ENCODE peak calls at places on chromosomes 11 and 22, in nine cellular contexts. S is cardiac muscle cell, Q is GM10248, J is AG09309, O is BE2C, M is IMR-90, L is Panc1, W is brain microvascular endothelial cell, X is bronchial epithelial cell. U is an unnamed sample.

GRCh38 chr11:18368236-18368635 is 26.1 kb upstream of the LDHA start:
- DNase-seq in S (no peak), Q (no peak), J (no peak), O (no peak), M (peak), L (no peak), W (peak), X (peak), U (no peak)

GRCh38 chr22:16387088-16387487 is 205.5 kb downstream of the CCT8L2 start:
- DNase-seq in S (no peak), Q (no peak), J (no peak), O (no peak), M (no peak), L (no peak), W (no peak), X (no peak), U (no peak)

GRCh38 chr22:19708323-19709011 is 5.8 kb upstream of the SEPTIN5 start:
- DNase-seq in S (no peak), Q (no peak), J (no peak), O (no peak), M (no peak), L (no peak), W (no peak), X (no peak), U (no peak)

GRCh38 chr11:83044958-83045712 is 26.6 kb downstream of the RAB30 start:
- DNase-seq in S (no peak), Q (peak), J (peak), O (no peak), M (peak), L (peak), W (peak), X (peak), U (no peak)

GRCh38 chr11:35786918-35787557 is 124.5 kb downstream of the TRIM44 start:
- DNase-seq in S (peak), Q (no peak), J (no peak), O (no peak), M (peak), L (no peak), W (peak), X (no peak), U (no peak)

GRCh38 chr22:44538071-44538470 is 40.0 kb upstream of the RTL6 start:
- DNase-seq in S (no peak), Q (no peak), J (no peak), O (no peak), M (peak), L (no peak), W (no peak), X (peak), U (no peak)

GRCh38 chr11:103608566-103608965 is 427.9 kb upstream of the DDI1 start:
- DNase-seq in S (no peak), Q (no peak), J (no peak), O (no peak), M (peak), L (no peak), W (peak), X (peak), U (no peak)

GRCh38 chr11:108289699-108290098 is 66.8 kb downstream of the ATM start:
- DNase-seq in S (no peak), Q (no peak), J (no peak), O (no peak), M (no peak), L (no peak), W (no peak), X (no peak), U (no peak)

GRCh38 chr22:42792453-42792908 is 64.6 kb downstream of the ARFGAP3 start:
- DNase-seq in S (no peak), Q (no peak), J (no peak), O (no peak), M (no peak), L (no peak), W (no peak), X (no peak), U (no peak)

GRCh38 chr11:62931501-62932278 is 10.5 kb upstream of the CHRM1 start:
- DNase-seq in S (no peak), Q (no peak), J (no peak), O (no peak), M (no peak), L (no peak), W (no peak), X (no peak), U (no peak)

GRCh38 chr11:67269401-67270255 is 3.4 kb downstream of the GRK2 start:
- DNase-seq in S (no peak), Q (no peak), J (no peak), O (no peak), M (no peak), L (no peak), W (no peak), X (no peak), U (no peak)

GRCh38 chr11:124707813-124708212 is 31.9 kb upstream of the NRGN start:
- DNase-seq in S (no peak), Q (no peak), J (no peak), O (no peak), M (no peak), L (no peak), W (no peak), X (no peak), U (no peak)

GRCh38 chr11:77170107-77170506 is 42.1 kb downstream of the MYO7A start:
- DNase-seq in S (peak), Q (no peak), J (no peak), O (no peak), M (no peak), L (no peak), W (no peak), X (peak), U (no peak)

GRCh38 chr22:42283288-42284229 is 13.1 kb upstream of the TCF20 start:
- DNase-seq in S (peak), Q (no peak), J (no peak), O (peak), M (no peak), L (no peak), W (no peak), X (no peak), U (no peak)

GRCh38 chr11:111911563-111912401 is at the start of gene CRYAB:
- DNase-seq in S (peak), Q (no peak), J (peak), O (no peak), M (peak), L (no peak), W (peak), X (peak), U (no peak)

GRCh38 chr11:28529540-28530410 is 421.6 kb downstream of the METTL15 start:
- DNase-seq in S (peak), Q (peak), J (peak), O (peak), M (peak), L (no peak), W (peak), X (peak), U (no peak)

GRCh38 chr11:29208117-29208516 is 808.7 kb downstream of the KCNA4 start:
- DNase-seq in S (no peak), Q (no peak), J (no peak), O (no peak), M (peak), L (no peak), W (no peak), X (no peak), U (no peak)

GRCh38 chr11:126115820-126116319 is 53.2 kb upstream of the CDON start:
- DNase-seq in S (no peak), Q (no peak), J (peak), O (peak), M (peak), L (peak), W (peak), X (peak), U (peak)

GRCh38 chr11:80048513-80048912 is 607.7 kb upstream of the TENM4 start:
- DNase-seq in S (no peak), Q (no peak), J (no peak), O (no peak), M (no peak), L (no peak), W (no peak), X (no peak), U (no peak)

GRCh38 chr11:19225123-19225522 is 15.6 kb downstream of the E2F8 start:
- DNase-seq in S (no peak), Q (no peak), J (no peak), O (no peak), M (no peak), L (no peak), W (no peak), X (no peak), U (no peak)

GRCh38 chr11:116691779-116692178 is 81.0 kb downstream of the BUD13 start:
- DNase-seq in S (peak), Q (peak), J (no peak), O (peak), M (peak), L (peak), W (peak), X (peak), U (peak)

GRCh38 chr11:57406337-57406904 is 16.0 kb upstream of the PRG2 start:
- DNase-seq in S (no peak), Q (peak), J (no peak), O (no peak), M (peak), L (no peak), W (no peak), X (peak), U (no peak)

GRCh38 chr11:29321293-29322132 is 695.3 kb downstream of the KCNA4 start:
- DNase-seq in S (no peak), Q (no peak), J (no peak), O (no peak), M (peak), L (no peak), W (peak), X (peak), U (no peak)

GRCh38 chr11:75425422-75425821 is 7.6 kb downstream of the KLHL35 start:
- DNase-seq in S (peak), Q (no peak), J (no peak), O (no peak), M (no peak), L (no peak), W (no peak), X (no peak), U (no peak)

GRCh38 chr11:112630496-112630895 is 330.7 kb upstream of the NCAM1 start:
- DNase-seq in S (no peak), Q (no peak), J (no peak), O (no peak), M (no peak), L (no peak), W (no peak), X (no peak), U (no peak)

GRCh38 chr11:108733479-108734116 is 68.7 kb downstream of the DDX10 start:
- DNase-seq in S (no peak), Q (peak), J (no peak), O (no peak), M (peak), L (no peak), W (peak), X (peak), U (no peak)

GRCh38 chr11:86621854-86622253 is 50.6 kb downstream of the ME3 start:
- DNase-seq in S (no peak), Q (no peak), J (no peak), O (no peak), M (no peak), L (no peak), W (no peak), X (no peak), U (no peak)

GRCh38 chr11:120950880-120951279 is 73.0 kb upstream of the TBCEL start:
- DNase-seq in S (no peak), Q (no peak), J (no peak), O (no peak), M (no peak), L (no peak), W (no peak), X (no peak), U (no peak)

GRCh38 chr11:70241709-70242108 is 28.8 kb upstream of the PPFIA1 start:
- DNase-seq in S (no peak), Q (no peak), J (no peak), O (no peak), M (no peak), L (no peak), W (no peak), X (no peak), U (no peak)

GRCh38 chr11:78085972-78086371 is 6.3 kb upstream of the NDUFC2 start:
- DNase-seq in S (no peak), Q (no peak), J (no peak), O (no peak), M (no peak), L (no peak), W (no peak), X (no peak), U (no peak)

GRCh38 chr22:24419480-24419860 is 7.9 kb upstream of the ADORA2A start:
- DNase-seq in S (no peak), Q (no peak), J (no peak), O (no peak), M (no peak), L (no peak), W (no peak), X (no peak), U (no peak)

GRCh38 chr11:119689318-119689717 is 39.7 kb downstream of the NECTIN1 start:
- DNase-seq in S (no peak), Q (no peak), J (no peak), O (no peak), M (no peak), L (no peak), W (no peak), X (no peak), U (no peak)

GRCh38 chr11:34128824-34129223 is 23.4 kb downstream of the NAT10 start:
- DNase-seq in S (no peak), Q (no peak), J (no peak), O (no peak), M (no peak), L (no peak), W (no peak), X (no peak), U (no peak)

GRCh38 chr11:598005-598680 is 17.6 kb downstream of the IRF7 start:
- DNase-seq in S (no peak), Q (no peak), J (no peak), O (no peak), M (no peak), L (no peak), W (no peak), X (no peak), U (no peak)

GRCh38 chr11:60348116-60348515 is 21.1 kb downstream of the MS4A6E start:
- DNase-seq in S (no peak), Q (no peak), J (no peak), O (no peak), M (no peak), L (no peak), W (no peak), X (no peak), U (no peak)
- TF ChIP-seq CTCF in S (no peak), Q (peak), J (no peak), O (no peak), M (no peak), L (peak), W (no peak), X (no peak), U (no peak)

GRCh38 chr11:64925536-64926449 is 1.3 kb downstream of the PPP2R5B start:
- DNase-seq in S (no peak), Q (no peak), J (no peak), O (no peak), M (no peak), L (no peak), W (no peak), X (no peak), U (no peak)

GRCh38 chr11:64923151-64923661 is 1.3 kb upstream of the PPP2R5B start:
- DNase-seq in S (no peak), Q (no peak), J (no peak), O (no peak), M (no peak), L (no peak), W (no peak), X (no peak), U (no peak)

GRCh38 chr11:64924910-64925284 is 408 bp downstream of the PPP2R5B start:
- DNase-seq in S (no peak), Q (peak), J (no peak), O (no peak), M (no peak), L (no peak), W (no peak), X (no peak), U (no peak)

GRCh38 chr11:64926689-64927088 is 2.2 kb downstream of the PPP2R5B start:
- DNase-seq in S (no peak), Q (no peak), J (no peak), O (no peak), M (no peak), L (no peak), W (no peak), X (no peak), U (no peak)

GRCh38 chr11:64923944-64924909 is at the start of gene PPP2R5B:
- DNase-seq in S (peak), Q (peak), J (peak), O (peak), M (peak), L (peak), W (peak), X (peak), U (peak)
- TF ChIP-seq CTCF in S (no peak), Q (no peak), J (no peak), O (no peak), M (no peak), L (no peak), W (no peak), X (no peak), U (no peak)

GRCh38 chr11:46898396-46899095 is 19.8 kb downstream of the LRP4 start:
- DNase-seq in S (no peak), Q (no peak), J (no peak), O (no peak), M (no peak), L (no peak), W (no peak), X (peak), U (no peak)

GRCh38 chr11:46894506-46894905 is 23.8 kb downstream of the LRP4 start:
- DNase-seq in S (no peak), Q (no peak), J (no peak), O (no peak), M (no peak), L (no peak), W (no peak), X (no peak), U (no peak)

GRCh38 chr11:46894961-46895360 is 23.4 kb downstream of the LRP4 start:
- DNase-seq in S (no peak), Q (no peak), J (no peak), O (no peak), M (no peak), L (no peak), W (no peak), X (no peak), U (no peak)

GRCh38 chr11:46895821-46896220 is 22.5 kb downstream of the LRP4 start:
- DNase-seq in S (no peak), Q (no peak), J (no peak), O (no peak), M (no peak), L (no peak), W (no peak), X (no peak), U (no peak)

DNA sequence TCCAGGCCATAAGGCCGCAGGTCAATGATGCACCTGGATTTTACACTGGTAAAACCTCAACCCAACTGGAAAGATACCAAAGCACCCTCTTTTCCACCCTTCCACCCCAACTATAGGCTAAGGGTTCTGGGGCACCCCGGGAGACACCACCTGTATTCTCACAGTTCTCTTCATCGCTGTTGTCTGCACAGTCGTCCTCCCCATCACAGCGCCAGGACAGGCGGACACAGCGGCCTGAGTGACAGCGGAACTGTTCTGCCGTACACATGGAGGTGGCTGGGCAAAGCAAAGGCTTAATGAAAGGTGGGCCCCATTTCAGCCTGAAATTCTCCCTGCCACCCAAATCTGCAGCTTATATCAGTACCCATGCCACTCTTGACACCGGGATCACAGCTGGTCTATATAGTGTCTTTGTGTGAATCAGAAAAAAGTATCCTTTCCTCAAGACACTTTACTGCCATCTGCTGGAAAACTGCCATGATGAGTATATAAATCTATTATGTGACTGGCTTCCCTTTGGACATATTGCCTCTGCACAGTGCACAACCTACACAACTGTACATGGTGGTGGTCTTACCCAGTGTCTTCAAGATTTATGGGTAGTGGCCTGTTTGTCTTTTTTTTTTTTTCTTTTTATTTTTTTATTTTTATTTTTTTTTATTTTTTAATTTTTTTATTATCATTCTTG is 21.5 kb downstream of the LRP4 start:
- DNase-seq in S (peak), Q (peak), J (no peak), O (no peak), M (peak), L (no peak), W (peak), X (peak), U (no peak)
- TF ChIP-seq CTCF in S (peak), Q (peak), J (no peak), O (peak), M (peak), L (no peak), W (peak), X (peak), U (peak)

GRCh38 chr11:32426192-32426591 is 9.1 kb downstream of the WT1 start:
- DNase-seq in S (no peak), Q (no peak), J (no peak), O (no peak), M (no peak), L (no peak), W (no peak), X (no peak), U (no peak)
- TF ChIP-seq CTCF in S (no peak), Q (no peak), J (no peak), O (no peak), M (no peak), L (no peak), W (no peak), X (no peak), U (no peak)